ENCODE peak calls at places on chromosomes 2 and 18, in eight cellular contexts. K is GM13977, Y is lower leg skin, P is WTC11, I is OCI-LY7, V is DND-41, A is endothelial cell of umbilical vein, B is A549. Z is an unnamed sample.

GRCh38 chr2:8546319-8547283 is 135.3 kb upstream of the ID2 start:
- DNase-seq in Y (peak), K (no peak), I (peak), B (no peak), A (no peak), P (no peak), V (peak), Z (no peak)

GRCh38 chr2:150479075-150479915 is 8.2 kb downstream of the RND3 start:
- DNase-seq in A (peak), P (no peak), Y (no peak), I (no peak), V (no peak), K (no peak), B (no peak), Z (no peak)

GRCh38 chr2:217551229-217551909 is 451.4 kb downstream of the TNS1 start:
- DNase-seq in P (no peak), A (no peak), K (no peak), I (no peak), Y (no peak), V (no peak), B (peak), Z (no peak)

GRCh38 chr2:15941970-15942710 is 1.8 kb downstream of the MYCN start:
- DNase-seq in A (peak), B (no peak), K (peak), Y (peak), V (no peak), I (no peak), P (peak), Z (peak)

GRCh38 chr2:237904806-237905599 is 45.6 kb downstream of the RAMP1 start:
- DNase-seq in P (no peak), Y (no peak), B (no peak), V (peak), I (peak), A (peak), K (no peak), Z (no peak)

GRCh38 chr2:112881217-112882000 is 29.6 kb upstream of the IL37 start:
- DNase-seq in B (no peak), P (no peak), I (peak), V (no peak), A (peak), K (peak), Y (no peak), Z (peak)

GRCh38 chr18:6816154-6816553 is 86.6 kb downstream of the ARHGAP28 start:
- DNase-seq in P (no peak), V (no peak), A (no peak), I (no peak), Y (no peak), K (no peak), B (no peak), Z (no peak)

GRCh38 chr2:168912466-168913170 is 11.5 kb downstream of the G6PC2 start:
- DNase-seq in I (no peak), B (no peak), V (no peak), Y (no peak), K (no peak), P (peak), A (peak), Z (no peak)

GRCh38 chr2:241598487-241598886 is 38.5 kb downstream of the THAP4 start:
- DNase-seq in P (peak), K (no peak), Y (no peak), I (peak), A (no peak), V (no peak), B (peak), Z (no peak)

GRCh38 chr18:8943900-8944870 is 158.3 kb upstream of the NDUFV2 start:
- DNase-seq in V (no peak), A (no peak), Y (no peak), B (no peak), P (no peak), I (no peak), K (no peak), Z (no peak)

DNA sequence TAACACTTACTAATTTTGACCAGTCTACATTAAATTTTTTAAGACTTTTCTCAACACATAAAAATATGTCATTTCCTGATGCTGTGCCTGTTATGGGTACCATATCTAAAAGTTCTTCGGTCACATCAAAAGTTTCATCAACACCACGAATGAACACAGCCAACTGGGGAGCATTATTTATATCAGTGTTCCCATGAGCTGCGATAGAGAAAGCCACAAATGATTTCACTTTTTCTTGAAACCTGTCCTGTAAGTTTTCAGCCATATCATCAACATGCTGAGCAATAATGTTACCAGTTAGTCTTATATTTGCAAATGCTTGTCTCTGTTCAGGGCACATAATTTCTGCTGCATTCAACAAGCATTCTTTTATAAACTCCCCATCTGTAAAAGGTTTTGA is 30.4 kb upstream of the NCL start:
- DNase-seq in V (no peak), A (no peak), Y (no peak), P (no peak), K (no peak), B (no peak), I (no peak), Z (no peak)
- TF ChIP-seq CTCF in V (no peak), A (no peak), Y (no peak), P (no peak), K (no peak), B (no peak), I (no peak), Z (no peak)

DNA sequence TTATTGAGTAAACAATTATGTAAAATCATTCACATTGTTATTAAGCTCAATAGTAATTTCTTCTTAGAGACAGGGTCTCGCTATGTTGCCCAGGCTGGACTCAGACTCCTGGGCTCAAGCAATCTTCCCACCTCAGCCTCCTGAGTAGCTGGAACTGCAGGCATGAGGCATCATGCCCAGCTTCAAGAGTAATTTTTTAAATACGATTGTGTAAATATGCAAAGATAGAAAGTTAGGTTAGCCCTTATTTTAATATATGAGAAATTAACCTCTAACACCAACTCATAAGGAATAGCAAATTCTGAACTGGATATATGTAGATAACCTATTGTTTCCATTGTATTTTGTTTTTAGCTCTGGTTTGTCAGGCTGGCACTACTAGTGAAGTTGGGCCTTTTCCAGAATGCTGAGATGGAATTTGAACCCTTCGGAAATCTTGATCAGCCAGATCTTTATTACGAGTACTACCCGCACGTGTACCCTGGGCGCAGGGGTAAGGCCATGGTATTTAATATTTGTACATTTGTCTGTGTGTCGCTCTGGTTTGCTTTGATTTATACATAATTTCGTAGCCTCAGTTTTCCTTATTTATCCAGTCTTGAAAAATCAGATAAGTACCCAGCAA is 44.8 kb downstream of the TRAPPC12 start:
- DNase-seq in Y (no peak), P (no peak), V (no peak), K (no peak), B (no peak), I (no peak), A (no peak), Z (no peak)
- TF ChIP-seq CTCF in Y (no peak), P (no peak), V (no peak), K (no peak), B (no peak), I (peak), A (no peak), Z (no peak)

GRCh38 chr18:68121308-68121707 is 593.6 kb downstream of the TMX3 start:
- DNase-seq in B (peak), P (no peak), Y (no peak), V (no peak), A (no peak), K (no peak), I (no peak), Z (no peak)
- TF ChIP-seq CTCF in B (no peak), P (no peak), Y (no peak), V (no peak), A (no peak), K (no peak), I (no peak), Z (no peak)

GRCh38 chr18:46315187-46315586 is 211.0 kb downstream of the HAUS1 start:
- DNase-seq in I (no peak), B (no peak), P (no peak), V (no peak), Y (no peak), A (no peak), K (no peak), Z (peak)
- TF ChIP-seq CTCF in I (no peak), B (no peak), P (no peak), V (no peak), Y (no peak), A (no peak), K (no peak), Z (no peak)

GRCh38 chr2:109396338-109397180 is 217.2 kb downstream of the SEPTIN10 start:
- DNase-seq in P (peak), I (no peak), B (no peak), Y (no peak), K (peak), A (peak), V (no peak), Z (peak)
- TF ChIP-seq CTCF in P (no peak), I (no peak), B (no peak), Y (no peak), K (no peak), A (no peak), V (no peak), Z (no peak)

GRCh38 chr2:10520154-10520553 is 72.0 kb upstream of the ODC1 start:
- DNase-seq in K (peak), P (peak), B (no peak), A (no peak), Y (peak), I (peak), V (no peak), Z (no peak)
- TF ChIP-seq CTCF in K (no peak), P (peak), B (no peak), A (no peak), Y (no peak), I (peak), V (peak), Z (no peak)

GRCh38 chr2:26314243-26314642 is 31.7 kb upstream of the SELENOI start:
- DNase-seq in Y (no peak), I (no peak), A (no peak), B (no peak), V (no peak), K (no peak), P (peak), Z (no peak)
- TF ChIP-seq CTCF in Y (no peak), I (no peak), A (no peak), B (no peak), V (no peak), K (peak), P (no peak), Z (no peak)

GRCh38 chr2:10157293-10157692 is 34.8 kb downstream of the RRM2 start:
- DNase-seq in A (no peak), V (no peak), Y (no peak), P (no peak), B (peak), K (no peak), I (no peak), Z (no peak)
- TF ChIP-seq CTCF in A (no peak), V (no peak), Y (no peak), P (no peak), B (no peak), K (no peak), I (no peak), Z (no peak)

GRCh38 chr2:21072477-21073242 is 28.8 kb upstream of the APOB start:
- DNase-seq in V (no peak), P (no peak), K (no peak), B (no peak), Y (no peak), I (no peak), A (no peak), Z (no peak)
- TF ChIP-seq CTCF in V (no peak), P (no peak), K (no peak), B (no peak), Y (no peak), I (peak), A (no peak), Z (no peak)

DNA sequence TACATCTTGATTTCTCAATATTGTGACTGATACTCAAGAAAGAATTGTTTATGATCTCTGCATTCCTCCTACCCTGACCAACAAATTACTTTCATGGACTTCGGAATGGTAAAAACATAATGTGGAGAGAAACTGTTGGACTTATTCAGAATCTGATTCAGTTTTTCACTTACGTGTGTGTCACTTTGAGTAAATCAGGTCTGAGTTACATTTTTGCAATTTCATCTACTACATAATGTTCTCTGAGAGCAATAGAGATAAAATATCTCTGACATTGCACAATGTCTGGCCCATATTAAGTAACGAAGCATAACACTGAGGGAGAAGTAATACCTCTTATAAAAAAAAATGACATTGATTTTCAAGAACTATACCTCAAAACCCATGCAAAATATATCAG is 1337.9 kb upstream of the CHAC2 start:
- DNase-seq in P (no peak), V (no peak), A (no peak), I (no peak), B (no peak), K (no peak), Y (no peak), Z (no peak)
- TF ChIP-seq CTCF in P (no peak), V (no peak), A (no peak), I (no peak), B (no peak), K (no peak), Y (no peak), Z (no peak)

Z was measured in GM20000.